ENCODE peak calls at places on chromosomes 1 and 21, in four cellular contexts. I is A549, W is H1, P is fibroblast of lung. S is an unnamed sample.

GRCh38 chr1:1206376-1207253 is at the start of gene TNFRSF18:
- DNase-seq in I (no peak), W (no peak), P (peak; percentile 6), S (no peak)

GRCh38 chr1:218317061-218317460 is 28.1 kb upstream of the TGFB2 start:
- DNase-seq in I (no peak), W (no peak), P (no peak), S (peak; percentile 54)

GRCh38 chr1:32538887-32539583 is at the start of gene ZBTB8A:
- DNase-seq in I (peak; percentile 64), P (peak; percentile 80), W (peak; percentile 73), S (peak; percentile 25)

GRCh38 chr1:117433943-117434342 is 66.7 kb downstream of the MAN1A2 start:
- DNase-seq in I (no peak), W (no peak), P (no peak), S (no peak)

GRCh38 chr1:1358433-1359201 is at the start of gene MXRA8:
- DNase-seq in P (peak; percentile 96), W (peak; percentile 66), I (no peak), S (peak; percentile 96)

GRCh38 chr1:2493218-2493617 is 17.1 kb downstream of the PLCH2 start:
- DNase-seq in I (no peak), P (no peak), W (no peak), S (no peak)

GRCh38 chr21:36859744-36860501 is 106.5 kb downstream of the HLCS start:
- DNase-seq in W (peak; percentile 83), I (peak; percentile 63), P (peak; percentile 29), S (peak; percentile 96)

GRCh38 chr1:111332190-111332589 is 41.5 kb downstream of the CHIA start:
- DNase-seq in W (no peak), I (no peak), P (no peak), S (no peak)

GRCh38 chr1:201756411-201756810 is 72.5 kb upstream of the IPO9 start:
- DNase-seq in P (peak; percentile 65), W (no peak), I (no peak), S (no peak)

GRCh38 chr21:39454949-39455668 is 3.3 kb downstream of the SH3BGR start:
- DNase-seq in I (no peak), P (no peak), W (no peak), S (no peak)

GRCh38 chr1:21865609-21865942 is 53.5 kb downstream of the LDLRAD2 start:
- DNase-seq in I (no peak), P (no peak), W (no peak), S (no peak)

GRCh38 chr1:110916274-110916668 is 43.3 kb downstream of the CD53 start:
- DNase-seq in P (no peak), I (no peak), W (no peak), S (no peak)

GRCh38 chr1:28518745-28519341 is 13.0 kb downstream of the RCC1 start:
- DNase-seq in I (no peak), P (peak; percentile 20), W (peak; percentile 76), S (peak; percentile 64)

GRCh38 chr1:244864253-244865027 is at the start of gene HNRNPU:
- DNase-seq in P (peak; percentile 97), W (peak; percentile 96), I (peak; percentile 66), S (peak; percentile 99)

GRCh38 chr1:9314101-9314500 is 21.4 kb downstream of the SPSB1 start:
- DNase-seq in P (no peak), W (no peak), I (no peak), S (no peak)

GRCh38 chr1:33237579-33237978 is 18.7 kb upstream of the ZNF362 start:
- DNase-seq in W (no peak), I (no peak), P (no peak), S (no peak)

GRCh38 chr21:29789393-29789792 is 150.4 kb downstream of the GRIK1 start:
- DNase-seq in P (no peak), W (no peak), I (no peak), S (no peak)

GRCh38 chr1:116207126-116207735 is 96.0 kb downstream of the MAB21L3 start:
- DNase-seq in W (no peak), P (no peak), I (no peak), S (no peak)

GRCh38 chr1:116208136-116208535 is 96.9 kb downstream of the MAB21L3 start:
- DNase-seq in I (no peak), P (no peak), W (no peak), S (no peak)

GRCh38 chr1:116203936-116204335 is 92.7 kb downstream of the MAB21L3 start:
- DNase-seq in P (peak; percentile 2), W (no peak), I (no peak), S (no peak)

GRCh38 chr1:116203192-116203723 is 92.1 kb downstream of the MAB21L3 start:
- DNase-seq in W (no peak), P (no peak), I (no peak), S (no peak)

GRCh38 chr1:116205941-116206679 is 94.9 kb downstream of the MAB21L3 start:
- DNase-seq in P (no peak), W (no peak), I (no peak), S (no peak)
- H3K4me2 ChIP-seq in P (no peak overlapping the region), W (no peak overlapping the region), I (no peak overlapping the region), S (no peak overlapping the region)

GRCh38 chr21:45020629-45021427 is 53.6 kb upstream of the ADARB1 start:
- DNase-seq in W (no peak), I (no peak), P (peak; percentile 16), S (no peak)
- H3K4me2 ChIP-seq in W (no peak overlapping the region), I (no peak overlapping the region), P (no peak overlapping the region), S (no peak overlapping the region)

GRCh38 chr1:24586970-24587820 is 31.3 kb downstream of the NCMAP start:
- DNase-seq in W (no peak), P (peak; percentile 69), I (peak; percentile 49), S (peak; percentile 78)
- H3K4me2 ChIP-seq in W (no peak overlapping the region), P (no peak overlapping the region), I (peak overlapping the region; percentile 44), S (peak overlapping the region; percentile 39)

DNA sequence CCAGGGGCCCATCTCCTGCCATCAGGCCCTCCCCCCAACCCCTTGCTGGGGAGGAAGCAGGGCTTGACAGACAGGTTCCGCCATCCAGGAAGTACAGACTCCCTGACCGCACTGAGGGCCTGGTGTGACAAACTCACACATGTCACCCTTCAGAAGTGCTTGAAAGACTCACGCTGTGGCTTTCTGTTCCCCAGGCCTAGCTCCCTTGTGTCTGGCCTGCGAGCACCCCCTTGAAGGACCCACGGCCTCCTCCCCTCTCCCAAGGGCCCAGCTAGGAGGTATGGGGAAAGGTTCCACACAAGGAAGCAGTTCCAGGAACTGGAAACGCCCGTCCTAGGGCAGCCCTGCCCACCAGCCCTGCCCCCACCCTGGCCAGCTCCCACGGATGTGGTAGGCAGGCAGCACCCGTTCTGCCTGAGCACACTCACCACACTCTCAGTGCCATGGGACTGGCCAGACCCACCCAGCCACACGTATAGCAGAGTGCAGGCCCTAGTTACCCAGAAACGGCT is 26.7 kb downstream of the SLC2A1 start:
- DNase-seq in I (no peak), W (no peak), P (no peak), S (peak; percentile 64)
- H3K4me2 ChIP-seq in I (peak overlapping the region; percentile 49), W (no peak overlapping the region), P (no peak overlapping the region), S (peak overlapping the region; percentile 20)

GRCh38 chr21:45867671-45868081 is 113.9 kb upstream of the COL6A1 start:
- DNase-seq in W (no peak), P (no peak), I (no peak), S (no peak)

GRCh38 chr21:45868488-45868887 is 113.1 kb upstream of the COL6A1 start:
- DNase-seq in W (no peak), P (no peak), I (no peak), S (no peak)

GRCh38 chr21:45866473-45867010 is 115.0 kb upstream of the COL6A1 start:
- DNase-seq in I (no peak), W (no peak), P (no peak), S (no peak)

GRCh38 chr21:45868086-45868485 is 113.5 kb upstream of the COL6A1 start:
- DNase-seq in P (no peak), W (no peak), I (no peak), S (no peak)

GRCh38 chr21:45867041-45867630 is 114.4 kb upstream of the COL6A1 start:
- DNase-seq in I (no peak), P (no peak), W (no peak), S (no peak)
- H3K4me2 ChIP-seq in I (no peak overlapping the region), P (no peak overlapping the region), W (no peak overlapping the region), S (no peak overlapping the region)

DNA sequence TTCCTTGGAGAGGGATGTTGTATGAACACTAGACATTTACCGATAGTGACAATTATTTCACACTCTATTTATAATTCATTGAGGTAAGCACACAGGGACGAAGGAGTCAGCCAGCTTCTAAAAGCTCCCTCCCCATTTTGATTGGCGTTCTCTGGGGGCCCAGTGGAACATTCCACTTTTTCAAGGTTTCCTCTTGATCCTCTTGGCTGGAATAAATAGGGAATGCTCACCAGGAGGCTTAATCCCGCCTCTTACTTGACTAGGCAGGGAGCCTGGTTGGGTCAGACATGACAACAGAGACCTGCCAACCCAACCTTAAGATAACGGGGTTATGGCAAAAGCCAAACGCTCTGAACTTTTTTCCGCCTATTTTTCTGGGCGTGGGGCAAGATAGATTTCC is 974 bp downstream of the ACTN2 start:
- DNase-seq in I (no peak), P (no peak), W (no peak), S (no peak)
- H3K4me2 ChIP-seq in I (no peak overlapping the region), P (peak overlapping the region; percentile 99), W (peak overlapping the region; percentile 86), S (peak overlapping the region; percentile 70)

DNA sequence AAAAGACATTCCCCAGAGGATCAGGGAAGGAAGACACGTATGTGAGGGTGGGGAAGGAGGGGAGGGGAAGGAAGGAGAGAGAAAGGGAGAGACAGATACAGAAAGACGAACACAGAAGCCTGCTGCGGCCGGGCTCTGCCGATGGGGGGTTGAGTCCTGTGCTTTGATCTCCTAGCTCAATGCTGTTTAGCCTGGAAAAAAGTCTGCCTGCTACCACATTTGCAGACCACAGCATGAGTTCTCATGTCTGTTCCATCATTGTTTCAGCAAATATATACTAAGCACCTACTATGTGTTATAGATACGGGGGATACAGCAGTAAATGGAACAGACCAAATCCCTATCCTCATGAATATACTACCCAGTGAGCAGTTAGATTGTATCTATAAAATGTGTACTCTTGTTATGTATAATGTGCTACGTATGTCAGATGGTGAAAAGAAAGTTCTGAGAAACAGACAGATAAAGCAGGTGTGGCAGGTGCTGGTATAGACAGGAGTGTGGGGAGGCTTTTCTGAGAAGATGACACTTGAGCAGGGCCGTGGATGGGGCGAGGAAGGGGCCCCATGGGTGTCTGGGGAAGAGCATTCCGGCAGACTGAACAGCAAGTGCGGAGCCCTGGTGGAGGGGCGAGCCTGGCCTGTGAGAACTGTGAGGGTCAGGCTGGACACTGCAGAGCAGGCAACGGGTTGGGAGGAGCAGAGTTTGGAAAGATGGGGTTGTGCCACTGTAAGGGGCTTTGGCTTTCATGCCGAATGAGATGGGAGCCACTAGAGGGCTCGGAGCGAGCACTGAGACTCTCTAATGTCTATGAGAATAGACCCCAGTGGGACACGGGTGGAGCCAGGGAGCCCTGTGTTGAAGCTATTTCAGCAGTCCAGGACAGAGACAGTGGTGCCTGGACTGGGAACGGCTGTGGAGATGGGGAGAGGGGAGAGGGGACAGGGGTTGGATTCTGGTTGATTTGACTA is 34.1 kb downstream of the KIAA1614 start:
- DNase-seq in W (no peak), I (no peak), P (no peak), S (no peak)
- H3K4me2 ChIP-seq in W (no peak overlapping the region), I (no peak overlapping the region), P (no peak overlapping the region), S (no peak overlapping the region)

DNA sequence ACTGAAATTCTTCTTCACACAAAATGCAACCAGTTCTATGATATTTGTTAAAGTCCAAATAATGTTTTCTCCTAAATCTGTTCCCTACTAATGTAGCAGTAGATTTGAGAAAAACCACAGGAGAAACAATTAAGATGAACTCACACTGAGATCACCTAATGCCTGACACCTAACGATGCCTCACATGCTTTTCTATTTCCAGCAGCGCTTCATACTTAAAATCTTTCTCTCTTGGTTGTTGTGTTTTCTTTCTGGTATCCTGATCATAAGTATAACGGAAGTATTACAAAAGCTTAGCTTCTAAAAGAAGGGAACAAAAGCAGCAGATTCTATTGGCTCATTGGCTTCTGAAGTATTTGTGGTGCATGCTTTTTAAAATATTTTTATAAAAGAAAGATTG is 267.2 kb upstream of the SGIP1 start:
- DNase-seq in W (no peak), I (no peak), P (no peak), S (no peak)
- H3K4me2 ChIP-seq in W (no peak overlapping the region), I (peak overlapping the region; percentile 11), P (no peak overlapping the region), S (no peak overlapping the region)

GRCh38 chr1:193042766-193043691 is 16.1 kb downstream of the UCHL5 start:
- DNase-seq in P (no peak), W (no peak), I (no peak), S (no peak)
- H3K4me2 ChIP-seq in P (no peak overlapping the region), W (no peak overlapping the region), I (no peak overlapping the region), S (no peak overlapping the region)

S was measured in K562.